ENCODE peak calls at places on chromosomes 7 and 10, in nine cellular contexts. O is hepatocyte, P is upper lobe of left lung, Q is cardiac muscle cell, I is aorta, E is tibial artery, M is K562, J is mammary epithelial cell, U is heart left ventricle. H is an unnamed sample. For H3K27me3, the result is how much of the 10 kb centered on the place peaks cover.

GRCh38 chr10:31599626-31600504 is 280.8 kb downstream of the ZEB1 start:
- DNase-seq in U (no peak), I (no peak), O (no peak), E (no peak), M (no peak), Q (no peak), J (no peak), P (no peak), H (no peak)

GRCh38 chr7:105387621-105388372 is 924 bp downstream of the SRPK2 start:
- DNase-seq in P (peak), U (peak), I (peak), O (peak), J (peak), Q (peak), M (peak), E (peak), H (peak)

GRCh38 chr7:105885386-105886111 is 9.2 kb upstream of the ATXN7L1 start:
- DNase-seq in M (no peak), O (no peak), P (no peak), I (no peak), Q (peak), U (no peak), J (no peak), E (no peak), H (peak)

GRCh38 chr10:575312-576129 is 113.9 kb downstream of the DIP2C start:
- DNase-seq in E (no peak), Q (no peak), J (peak), P (no peak), U (no peak), M (no peak), I (no peak), O (no peak), H (no peak)

GRCh38 chr10:61744469-61744868 is 81.7 kb downstream of the CABCOCO1 start:
- DNase-seq in U (no peak), P (no peak), J (no peak), O (no peak), M (no peak), E (no peak), I (no peak), Q (no peak), H (no peak)

GRCh38 chr10:79081353-79082034 is 12.7 kb downstream of the ZMIZ1 start:
- DNase-seq in J (peak), E (no peak), I (peak), U (no peak), P (no peak), M (no peak), O (peak), Q (peak), H (no peak)

GRCh38 chr7:77199008-77199966 is at the start of gene FGL2:
- DNase-seq in M (no peak), I (peak), E (peak), U (peak), J (peak), O (peak), P (peak), Q (peak), H (peak)

GRCh38 chr7:51316262-51316665 is 345 bp downstream of the COBL start:
- DNase-seq in Q (no peak), I (no peak), M (no peak), E (no peak), U (no peak), O (peak), P (peak), J (no peak), H (peak)

GRCh38 chr10:111999915-112000302 is 183.7 kb downstream of the GPAM start:
- DNase-seq in E (no peak), P (no peak), J (no peak), Q (no peak), U (no peak), I (no peak), M (no peak), O (no peak), H (no peak)

GRCh38 chr10:124045245-124045644 is 48.2 kb downstream of the CHST15 start:
- DNase-seq in U (no peak), Q (no peak), M (no peak), E (no peak), J (no peak), I (no peak), O (no peak), P (no peak), H (no peak)
- H3K27ac ChIP-seq in U (no peak), Q (no peak), M (no peak), E (no peak), J (no peak), I (no peak), O (no peak), P (no peak), H (no peak)

GRCh38 chr10:129842031-129842430 is 122.0 kb downstream of the EBF3 start:
- DNase-seq in M (no peak), J (no peak), P (no peak), U (no peak), I (no peak), E (no peak), Q (no peak), O (no peak), H (no peak)

GRCh38 chr10:129843702-129844101 is 120.4 kb downstream of the EBF3 start:
- DNase-seq in O (no peak), U (no peak), P (no peak), E (no peak), J (no peak), Q (no peak), I (no peak), M (no peak), H (no peak)

GRCh38 chr10:129845081-129845823 is 118.8 kb downstream of the EBF3 start:
- DNase-seq in U (no peak), M (no peak), O (no peak), E (no peak), I (no peak), J (no peak), Q (no peak), P (no peak), H (no peak)

GRCh38 chr10:129843131-129843541 is 120.9 kb downstream of the EBF3 start:
- DNase-seq in Q (no peak), E (no peak), O (no peak), I (no peak), M (no peak), P (no peak), U (no peak), J (no peak), H (no peak)

DNA sequence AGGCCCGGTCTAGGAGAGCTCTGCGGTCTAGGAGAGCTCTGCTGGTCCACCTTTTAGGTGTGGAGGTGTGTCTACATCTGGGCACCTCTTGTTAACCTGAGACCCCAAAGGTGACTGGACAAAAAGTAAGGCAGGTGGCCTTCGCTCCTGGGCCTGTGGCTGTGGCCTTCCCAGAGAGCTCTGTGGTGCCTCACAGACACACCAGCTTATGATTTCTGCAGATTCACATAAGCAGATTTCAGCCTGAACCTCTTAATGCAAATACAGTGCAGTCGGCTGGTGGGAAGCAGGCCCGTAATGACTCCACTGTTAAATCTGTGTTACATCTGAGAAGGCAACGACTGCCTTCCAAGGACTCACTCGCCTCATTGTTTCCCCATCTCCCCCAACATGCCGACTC is 119.9 kb downstream of the EBF3 start:
- DNase-seq in U (no peak), I (no peak), J (no peak), M (no peak), O (no peak), E (no peak), Q (no peak), P (no peak), H (no peak)
- H3K27me3 ChIP-seq in U (under half), I (under half), J (under half), M (under half), O (under half), E (under half), Q (under half), P (under half), H (under half)

DNA sequence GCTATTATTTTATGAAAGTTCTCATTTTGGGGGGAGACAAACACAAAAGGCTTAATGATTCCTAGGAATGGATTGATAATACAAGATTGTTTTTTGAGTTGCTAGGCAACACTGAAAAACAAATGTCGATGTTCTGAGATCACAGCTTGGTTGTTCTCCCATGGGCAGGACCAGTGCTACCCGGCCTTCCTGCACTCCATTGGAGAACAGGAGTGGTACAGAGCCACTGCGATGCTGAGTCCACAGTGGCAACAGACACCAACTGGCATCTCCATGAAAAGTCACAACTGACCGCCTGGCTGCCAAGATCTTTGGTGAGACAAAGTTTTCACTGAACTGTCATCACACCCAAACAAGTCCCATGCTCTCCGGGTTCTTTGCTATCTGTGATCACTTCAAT is 68.9 kb upstream of the NMT2 start:
- DNase-seq in O (no peak), Q (peak), I (peak), J (peak), E (peak), M (no peak), U (no peak), P (no peak), H (peak)
- H3K27ac ChIP-seq in O (no peak), Q (no peak), I (no peak), J (no peak), E (no peak), M (no peak), U (no peak), P (no peak), H (no peak)

GRCh38 chr10:67612156-67612555 is 83.8 kb downstream of the CTNNA3 start:
- DNase-seq in J (no peak), M (no peak), Q (peak), P (no peak), E (no peak), I (no peak), O (no peak), U (no peak), H (no peak)

GRCh38 chr10:67609996-67610793 is 85.8 kb downstream of the CTNNA3 start:
- DNase-seq in O (no peak), E (no peak), J (no peak), Q (peak), U (no peak), P (no peak), I (no peak), M (no peak), H (no peak)

GRCh38 chr10:67618116-67618515 is 77.9 kb downstream of the CTNNA3 start:
- DNase-seq in O (no peak), U (no peak), P (no peak), M (no peak), J (no peak), E (no peak), Q (no peak), I (no peak), H (no peak)

GRCh38 chr10:67608001-67608400 is 88.0 kb downstream of the CTNNA3 start:
- DNase-seq in M (no peak), P (no peak), E (no peak), U (no peak), J (no peak), Q (no peak), I (no peak), O (no peak), H (no peak)

GRCh38 chr10:67612577-67613537 is 83.1 kb downstream of the CTNNA3 start:
- DNase-seq in I (no peak), U (no peak), Q (peak), E (no peak), J (peak), P (no peak), O (no peak), M (no peak), H (no peak)
- H3K27me3 ChIP-seq in I (under half), U (under half), Q (under half), E (under half), J (under half), P (under half), O (under half), M (under half), H (under half)

DNA sequence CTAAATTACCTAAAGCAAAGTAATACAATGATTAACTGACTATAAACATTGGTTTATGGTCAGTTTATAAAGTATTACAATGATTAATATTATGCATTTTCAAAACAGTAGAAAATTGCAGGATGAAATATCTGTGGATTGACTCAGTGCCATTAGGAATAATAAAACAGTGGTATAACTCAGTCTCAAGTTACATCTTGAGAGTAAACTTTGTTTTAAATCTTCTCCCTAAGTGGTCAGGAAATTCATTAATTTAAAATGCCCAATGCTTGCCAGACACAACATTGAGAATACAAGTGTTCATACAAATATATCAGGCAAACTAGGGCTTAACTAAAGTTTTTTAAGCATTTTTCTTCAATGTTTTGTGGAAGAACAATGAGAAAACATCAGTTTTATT is 257.8 kb downstream of the ETV1 start:
- DNase-seq in I (no peak), M (no peak), E (no peak), J (no peak), U (no peak), O (no peak), P (no peak), Q (no peak), H (no peak)
- H3K27ac ChIP-seq in I (no peak), M (no peak), E (no peak), J (no peak), U (no peak), O (no peak), P (no peak), Q (no peak), H (no peak)

GRCh38 chr10:100625821-100626220 is 90.1 kb downstream of the HIF1AN start:
- DNase-seq in M (no peak), E (no peak), U (no peak), J (no peak), O (no peak), P (no peak), Q (no peak), I (no peak), H (no peak)
- H3K27me3 ChIP-seq in M (under half), E (half or more), U (under half), J (under half), O (under half), P (under half), Q (under half), I (under half), H (under half)

GRCh38 chr7:151844080-151844827 is 32.7 kb downstream of the PRKAG2 start:
- DNase-seq in U (no peak), M (no peak), P (no peak), E (no peak), Q (peak), O (peak), J (no peak), I (peak), H (no peak)
- H3K27ac ChIP-seq in U (no peak), M (no peak), P (peak), E (no peak), Q (no peak), O (peak), J (no peak), I (no peak), H (no peak)